ENCODE peak calls at places on chromosomes 6 and 20, in eight cellular contexts. V is NCI-H1694, A is esophagus muscularis mucosa, I is Right ventricle myocardium superior, Z is right atrium auricular region, E is germinal center, K is NCI-H2107, H is GM10248. J is an unnamed sample.

GRCh38 chr20:23879811-23880374 is 345 bp upstream of the CST5 start:
- DNase-seq in K (no peak), E (no peak), Z (no peak), H (no peak), V (no peak), A (peak), I (no peak), J (no peak)

GRCh38 chr20:6705106-6705766 is 62.2 kb upstream of the BMP2 start:
- DNase-seq in K (no peak), V (no peak), Z (no peak), E (no peak), H (no peak), I (no peak), A (no peak), J (no peak)

GRCh38 chr6:99334526-99335127 is 14.8 kb downstream of the FAXC start:
- DNase-seq in K (peak), H (peak), I (no peak), V (peak), Z (no peak), E (peak), A (no peak), J (peak)

GRCh38 chr6:96716221-96716620 is 121.1 kb downstream of the GPR63 start:
- DNase-seq in E (no peak), K (no peak), V (peak), I (no peak), A (no peak), Z (no peak), H (no peak), J (no peak)

GRCh38 chr20:3168079-3168828 is 5.1 kb downstream of the LZTS3 start:
- DNase-seq in Z (no peak), E (no peak), A (no peak), H (no peak), I (no peak), V (no peak), K (peak), J (no peak)

GRCh38 chr6:133977983-133978895 is 25.2 kb downstream of the TBPL1 start:
- DNase-seq in E (no peak), A (no peak), H (no peak), I (no peak), Z (no peak), K (no peak), V (no peak), J (peak)

GRCh38 chr6:143675946-143676345 is 1.8 kb upstream of the PHACTR2 start:
- DNase-seq in Z (no peak), I (no peak), H (no peak), E (no peak), A (no peak), K (no peak), V (no peak), J (no peak)

GRCh38 chr20:53943522-53944291 is 126.7 kb downstream of the BCAS1 start:
- DNase-seq in K (no peak), H (peak), Z (no peak), I (no peak), A (peak), V (no peak), E (peak), J (peak)

GRCh38 chr6:146028835-146029572 is at the start of gene GRM1:
- DNase-seq in I (no peak), E (no peak), H (no peak), K (no peak), Z (no peak), A (no peak), V (no peak), J (no peak)

GRCh38 chr6:159174263-159174974 is 5.2 kb downstream of the FNDC1 start:
- DNase-seq in A (peak), K (peak), I (peak), E (peak), H (peak), V (peak), Z (no peak), J (peak)

GRCh38 chr6:165260462-165260861 is 48.9 kb downstream of the C6orf118 start:
- DNase-seq in Z (no peak), V (no peak), A (no peak), E (no peak), K (no peak), I (no peak), H (no peak), J (no peak)

GRCh38 chr20:49323622-49324238 is 45.9 kb upstream of the ZNFX1 start:
- DNase-seq in A (no peak), K (peak), H (peak), V (peak), E (peak), Z (no peak), I (no peak), J (peak)

GRCh38 chr6:43076093-43076927 is at the start of gene PTK7:
- DNase-seq in K (peak), H (no peak), I (no peak), E (peak), A (no peak), V (peak), Z (no peak), J (peak)

GRCh38 chr6:4780360-4780812 is 4.2 kb downstream of the CDYL start:
- DNase-seq in K (no peak), E (no peak), V (no peak), H (no peak), Z (no peak), I (no peak), A (no peak), J (no peak)

GRCh38 chr6:136757150-136757549 is 35.1 kb downstream of the MAP3K5 start:
- DNase-seq in I (no peak), V (no peak), E (no peak), H (no peak), K (no peak), A (no peak), Z (no peak), J (no peak)

GRCh38 chr6:6277418-6277817 is 43.0 kb downstream of the F13A1 start:
- DNase-seq in H (no peak), V (no peak), E (no peak), Z (no peak), K (no peak), I (no peak), A (no peak), J (no peak)

GRCh38 chr20:2002365-2002764 is 8.5 kb upstream of the PDYN start:
- DNase-seq in A (no peak), E (no peak), H (no peak), V (no peak), I (no peak), K (no peak), Z (no peak), J (no peak)

GRCh38 chr6:133390168-133390567 is 149.0 kb downstream of the EYA4 start:
- DNase-seq in H (no peak), I (no peak), A (no peak), Z (no peak), K (no peak), E (no peak), V (no peak), J (no peak)

GRCh38 chr6:169950558-169950957 is 199.1 kb downstream of the ERMARD start:
- DNase-seq in V (peak), E (peak), A (peak), I (no peak), K (no peak), Z (peak), H (no peak), J (no peak)

GRCh38 chr6:48765352-48765961 is 654.5 kb upstream of the PTCHD4 start:
- DNase-seq in A (no peak), I (no peak), E (no peak), H (peak), Z (no peak), K (no peak), V (no peak), J (peak)

GRCh38 chr6:73443555-73443954 is 8.5 kb downstream of the CGAS start:
- DNase-seq in I (no peak), E (no peak), Z (no peak), A (no peak), K (no peak), H (no peak), V (no peak), J (no peak)

GRCh38 chr6:42928748-42929087 is 562 bp upstream of the CNPY3 start:
- DNase-seq in K (no peak), V (no peak), E (no peak), Z (no peak), A (no peak), I (no peak), H (no peak), J (no peak)

GRCh38 chr6:33508935-33509926 is 54.9 kb downstream of the ZBTB9 start:
- DNase-seq in E (no peak), I (no peak), H (no peak), K (no peak), A (no peak), Z (no peak), V (no peak), J (no peak)

GRCh38 chr6:78484181-78485064 is 382.9 kb upstream of the IRAK1BP1 start:
- DNase-seq in H (no peak), Z (no peak), I (no peak), A (no peak), K (no peak), E (no peak), V (no peak), J (no peak)

GRCh38 chr20:57107208-57107607 is 159.2 kb downstream of the BMP7 start:
- DNase-seq in E (no peak), K (no peak), I (no peak), V (no peak), A (no peak), Z (no peak), H (no peak), J (no peak)

GRCh38 chr6:69825904-69826303 is 29.1 kb upstream of the LMBRD1 start:
- DNase-seq in A (no peak), H (no peak), I (no peak), E (no peak), Z (no peak), V (no peak), K (no peak), J (no peak)

GRCh38 chr6:90537027-90537426 is 49.8 kb downstream of the MAP3K7 start:
- DNase-seq in V (no peak), Z (no peak), H (no peak), I (no peak), K (no peak), A (no peak), E (no peak), J (no peak)

GRCh38 chr6:33198853-33199436 is 1.5 kb downstream of the RXRB start:
- DNase-seq in E (no peak), V (no peak), A (no peak), H (no peak), K (no peak), Z (no peak), I (no peak), J (no peak)

GRCh38 chr20:17688965-17689364 is 6.9 kb upstream of the RRBP1 start:
- DNase-seq in K (no peak), I (no peak), A (no peak), Z (no peak), V (no peak), H (no peak), E (no peak), J (no peak)

GRCh38 chr6:136822051-136822378 is 377 bp upstream of the PEX7 start:
- DNase-seq in H (no peak), I (peak), Z (no peak), K (no peak), E (peak), A (no peak), V (no peak), J (no peak)

GRCh38 chr6:169977434-169978265 is 226.2 kb downstream of the ERMARD start:
- DNase-seq in V (no peak), K (no peak), E (no peak), I (peak), Z (no peak), H (no peak), A (no peak), J (no peak)

GRCh38 chr6:138468320-138469015 is 30.8 kb downstream of the NHSL1 start:
- DNase-seq in E (no peak), Z (no peak), H (no peak), K (no peak), I (no peak), V (no peak), A (no peak), J (no peak)

J was measured in NCI-H2171.